ENCODE peak calls at places on chromosomes 6 and 20, in seven cellular contexts. C is A549, B is right cardiac atrium, W is right lobe of liver, G is heart left ventricle, D is PC-3, M is psoas muscle. Y is an unnamed sample. For H3K4me1, the result is how much of the 10 kb centered on the place peaks cover.

GRCh38 chr6:29791162-29791561 is 36.5 kb upstream of the HLA-G start:
- DNase-seq in M (no peak), D (peak), W (no peak), G (no peak), C (no peak), B (no peak), Y (no peak)

GRCh38 chr6:90695316-90695715 is 108.4 kb upstream of the MAP3K7 start:
- DNase-seq in G (no peak), C (no peak), B (no peak), W (no peak), M (no peak), D (no peak), Y (no peak)

GRCh38 chr6:41723178-41723935 is 12.1 kb downstream of the TFEB start:
- DNase-seq in C (peak), M (peak), D (peak), W (peak), B (peak), G (peak), Y (peak)

GRCh38 chr20:57770852-57771746 is 61.3 kb upstream of the PMEPA1 start:
- DNase-seq in B (no peak), D (no peak), M (no peak), W (no peak), C (no peak), G (no peak), Y (no peak)

GRCh38 chr20:4820833-4821518 is 99.3 kb downstream of the PRND start:
- DNase-seq in W (no peak), G (no peak), M (no peak), B (no peak), D (peak), C (peak), Y (no peak)

GRCh38 chr6:105892577-105893262 is 193.4 kb upstream of the PRDM1 start:
- DNase-seq in C (no peak), W (no peak), D (no peak), B (no peak), M (no peak), G (no peak), Y (no peak)

GRCh38 chr6:33314943-33315752 is 1.3 kb upstream of the TAPBP start:
- DNase-seq in G (peak), B (peak), M (peak), W (peak), C (peak), D (peak), Y (peak)

GRCh38 chr20:24633026-24633425 is 163.6 kb downstream of the SYNDIG1 start:
- DNase-seq in G (no peak), D (no peak), W (no peak), M (no peak), B (no peak), C (no peak), Y (no peak)

GRCh38 chr6:163415620-163416379 is 1.3 kb downstream of the QKI start:
- DNase-seq in B (peak), C (peak), W (peak), M (peak), D (peak), G (peak), Y (peak)

GRCh38 chr6:155267411-155267810 is 3.6 kb downstream of the CLDN20 start:
- DNase-seq in M (no peak), G (no peak), B (no peak), W (no peak), C (no peak), D (no peak), Y (no peak)

GRCh38 chr20:909641-910040 is 6.5 kb downstream of the ANGPT4 start:
- DNase-seq in G (no peak), D (no peak), W (peak), M (no peak), C (no peak), B (no peak), Y (no peak)

GRCh38 chr6:12538881-12539357 is 177.6 kb upstream of the PHACTR1 start:
- DNase-seq in G (no peak), B (peak), W (peak), D (no peak), M (no peak), C (no peak), Y (peak)

GRCh38 chr6:93822434-93823265 is 403.3 kb upstream of the EPHA7 start:
- DNase-seq in C (no peak), W (no peak), D (no peak), M (no peak), G (no peak), B (no peak), Y (no peak)

GRCh38 chr6:41560440-41561192 is 14.4 kb downstream of the FOXP4 start:
- DNase-seq in W (peak), B (peak), D (no peak), M (peak), G (peak), C (no peak), Y (peak)

GRCh38 chr6:120648713-120649112 is 685.6 kb downstream of the TBC1D32 start:
- DNase-seq in W (no peak), B (no peak), C (no peak), M (no peak), D (peak), G (no peak), Y (no peak)

GRCh38 chr6:97049254-97050004 is 124.9 kb downstream of the KLHL32 start:
- DNase-seq in G (no peak), D (no peak), C (no peak), M (no peak), W (no peak), B (no peak), Y (no peak)

GRCh38 chr20:64244281-64244805 is 11.2 kb upstream of the PCMTD2 start:
- DNase-seq in C (no peak), M (no peak), W (peak), D (no peak), B (no peak), G (no peak), Y (no peak)

GRCh38 chr20:31573555-31574295 is 31.4 kb upstream of the ID1 start:
- DNase-seq in D (peak), C (no peak), B (no peak), G (no peak), M (no peak), W (no peak), Y (no peak)

GRCh38 chr6:166497087-166497899 is 89.2 kb downstream of the RAMACL start:
- DNase-seq in D (no peak), C (no peak), G (no peak), W (no peak), M (no peak), B (no peak), Y (no peak)

GRCh38 chr6:113755449-113756289 is 101.5 kb upstream of the MARCKS start:
- DNase-seq in C (no peak), B (no peak), G (no peak), M (no peak), D (no peak), W (no peak), Y (no peak)

GRCh38 chr20:46209930-46210671 is 92.0 kb downstream of the CD40 start:
- DNase-seq in D (no peak), C (no peak), B (no peak), W (no peak), M (no peak), G (no peak), Y (no peak)

GRCh38 chr20:3229798-3230197 is 9.2 kb downstream of the SLC4A11 start:
- DNase-seq in D (no peak), B (no peak), G (no peak), M (no peak), C (no peak), W (no peak), Y (no peak)

GRCh38 chr6:105550961-105551625 is 148.2 kb upstream of the PREP start:
- DNase-seq in M (no peak), W (no peak), G (no peak), B (no peak), D (no peak), C (no peak), Y (no peak)

GRCh38 chr20:34976286-34976685 is 20.6 kb downstream of the MYH7B start:
- DNase-seq in C (no peak), D (no peak), W (peak), B (peak), G (no peak), M (no peak), Y (no peak)

GRCh38 chr20:44400671-44401051 is 45.2 kb downstream of the HNF4A start:
- DNase-seq in C (no peak), G (peak), M (no peak), B (no peak), W (no peak), D (no peak), Y (no peak)

GRCh38 chr6:82113231-82113630 is 134.3 kb downstream of the IBTK start:
- DNase-seq in C (no peak), G (no peak), B (no peak), D (no peak), W (no peak), M (no peak), Y (no peak)

GRCh38 chr20:23047001-23047737 is 2.3 kb downstream of the THBD start:
- DNase-seq in B (no peak), G (no peak), C (no peak), W (no peak), M (no peak), D (peak), Y (no peak)

GRCh38 chr6:2866183-2866846 is 24.7 kb upstream of the SERPINB1 start:
- DNase-seq in M (no peak), C (no peak), D (no peak), W (no peak), G (no peak), B (no peak), Y (no peak)
- H3K4me1 ChIP-seq in M (under half), C (under half), D (under half), W (under half), G (under half), B (under half), Y (under half)

DNA sequence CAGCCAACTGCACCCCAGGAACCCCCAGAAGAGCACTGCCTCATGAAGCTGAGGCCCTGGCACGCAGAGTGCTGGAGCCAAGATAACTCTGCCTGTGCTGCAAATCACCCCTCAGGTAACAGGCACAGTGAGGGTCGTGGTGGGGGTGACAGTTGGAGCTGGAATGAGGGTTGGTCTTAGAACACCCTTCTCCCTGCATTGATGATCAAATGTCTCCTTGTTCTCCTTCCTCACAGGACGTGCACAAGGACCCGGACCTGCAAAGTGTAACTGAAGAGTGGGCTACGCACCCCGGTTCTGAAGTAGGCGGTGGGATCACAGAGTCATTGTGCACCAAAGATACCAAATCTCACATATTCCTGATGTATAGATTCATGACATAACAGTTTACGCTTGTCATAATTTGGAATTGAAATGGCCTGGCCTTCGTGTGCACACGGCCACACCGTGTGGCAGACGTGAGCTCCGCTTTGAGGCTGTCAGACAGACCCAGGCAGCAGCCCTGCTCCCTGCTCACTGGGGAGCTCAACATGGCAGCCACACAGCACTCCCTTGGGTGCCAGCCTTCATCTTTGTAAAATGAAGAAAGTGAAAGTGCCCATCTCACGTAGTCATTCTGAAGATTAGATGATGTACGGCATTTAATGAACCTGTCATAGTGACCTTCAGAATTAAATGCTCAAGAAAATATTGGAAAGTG is 8.8 kb downstream of the THBS2 start:
- DNase-seq in D (no peak), G (no peak), M (no peak), B (no peak), C (no peak), W (no peak), Y (no peak)
- H3K4me3 ChIP-seq in D (no peak), G (no peak), M (no peak), B (no peak), C (no peak), W (no peak), Y (no peak)

GRCh38 chr6:107668826-107669474 is 155.2 kb downstream of the SCML4 start:
- DNase-seq in C (no peak), W (no peak), D (no peak), G (no peak), B (no peak), M (no peak), Y (no peak)

GRCh38 chr6:107663308-107663707 is 160.8 kb downstream of the SCML4 start:
- DNase-seq in B (no peak), W (no peak), D (no peak), C (no peak), G (no peak), M (no peak), Y (no peak)

GRCh38 chr6:107667790-107668189 is 156.3 kb downstream of the SCML4 start:
- DNase-seq in M (no peak), C (no peak), B (no peak), G (no peak), D (no peak), W (no peak), Y (no peak)

GRCh38 chr6:107665386-107665785 is 158.7 kb downstream of the SCML4 start:
- DNase-seq in W (no peak), B (no peak), C (no peak), G (no peak), M (no peak), D (peak), Y (no peak)

GRCh38 chr6:107666084-107666981 is 157.8 kb downstream of the SCML4 start:
- DNase-seq in B (no peak), M (peak), G (no peak), W (no peak), D (peak), C (no peak), Y (no peak)
- H3K27ac ChIP-seq in B (peak), M (peak), G (no peak), W (no peak), D (peak), C (no peak), Y (peak)

GRCh38 chr20:47318596-47319516 is 37.6 kb downstream of the ZMYND8 start:
- DNase-seq in M (peak), B (peak), C (peak), G (peak), W (peak), D (peak), Y (peak)
- H3K4me1 ChIP-seq in M (half or more), B (under half), C (half or more), G (half or more), W (under half), D (half or more), Y (half or more)

DNA sequence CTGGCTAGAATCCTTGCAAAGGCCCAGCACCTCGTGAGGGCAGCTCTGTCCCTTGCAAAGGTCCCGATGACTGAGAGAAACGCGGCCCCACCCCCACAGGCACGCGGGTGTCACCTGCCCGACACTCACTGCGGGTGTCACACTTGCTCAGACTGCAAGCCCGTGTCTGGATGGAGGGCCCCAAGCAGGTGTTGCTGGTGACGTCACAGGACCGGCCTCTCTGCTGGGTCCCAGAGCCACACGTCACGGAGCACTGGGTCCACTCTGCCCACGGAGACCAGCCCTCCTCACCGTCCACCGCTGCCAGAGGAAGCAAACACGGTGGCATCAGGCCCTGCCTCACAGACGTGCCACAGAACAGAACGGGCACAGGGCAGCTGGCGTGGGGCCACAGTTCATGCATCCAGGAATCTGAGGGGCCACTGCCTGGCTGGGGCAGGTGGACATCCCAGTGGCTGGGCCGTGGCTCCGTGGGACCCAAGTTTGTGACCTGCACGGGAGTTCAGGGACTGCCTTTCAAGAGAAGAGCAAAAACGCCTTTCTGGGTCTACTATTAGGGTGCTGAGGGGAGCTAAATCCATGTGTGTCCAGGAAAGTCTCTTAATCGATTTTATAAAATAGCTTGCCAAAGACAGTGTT is 16.0 kb downstream of the THBS2 start:
- DNase-seq in W (no peak), D (no peak), M (no peak), B (no peak), C (no peak), G (no peak), Y (no peak)
- H3K4me3 ChIP-seq in W (no peak), D (no peak), M (no peak), B (no peak), C (no peak), G (no peak), Y (no peak)

GRCh38 chr20:50460115-50460607 is 50.0 kb upstream of the PTPN1 start:
- DNase-seq in G (no peak), C (no peak), B (no peak), D (no peak), M (no peak), W (peak), Y (no peak)

GRCh38 chr20:50460608-50461268 is 49.4 kb upstream of the PTPN1 start:
- DNase-seq in W (peak), M (peak), B (peak), G (peak), D (peak), C (peak), Y (peak)

GRCh38 chr20:50464725-50465650 is 45.2 kb upstream of the PTPN1 start:
- DNase-seq in W (no peak), C (no peak), M (no peak), D (no peak), G (no peak), B (no peak), Y (no peak)

GRCh38 chr20:50464026-50464724 is 46.0 kb upstream of the PTPN1 start:
- DNase-seq in M (peak), G (peak), C (peak), D (peak), B (peak), W (no peak), Y (peak)

DNA sequence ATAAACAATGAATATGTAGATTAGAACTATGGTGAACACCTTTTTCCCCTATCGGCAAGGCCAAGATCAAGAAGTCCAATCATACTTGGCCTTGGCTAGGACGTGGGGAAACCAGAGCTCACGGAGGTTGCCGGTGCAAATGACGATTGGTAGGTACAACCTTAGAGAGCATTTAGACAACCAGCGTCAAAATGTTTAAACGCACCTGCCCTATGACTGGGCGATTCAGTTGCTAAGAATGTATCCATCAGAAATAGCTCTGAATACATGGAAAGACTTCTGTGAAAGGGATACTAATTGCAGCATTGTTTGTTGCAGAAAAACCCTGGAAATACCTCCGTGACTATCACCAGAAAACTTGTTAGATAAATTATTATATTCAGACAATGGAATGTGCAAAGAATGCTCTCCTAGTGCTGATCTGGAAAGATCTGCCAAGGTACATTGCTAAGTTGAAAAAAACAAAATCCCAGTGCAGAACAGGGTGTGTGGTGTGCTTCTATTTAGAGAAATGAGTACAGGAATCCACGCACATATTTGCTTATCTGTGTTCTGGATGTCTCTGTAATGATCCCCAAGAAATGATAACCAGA is 48.0 kb upstream of the PTPN1 start:
- DNase-seq in G (no peak), B (no peak), C (no peak), W (no peak), D (no peak), M (no peak), Y (no peak)
- H3K27ac ChIP-seq in G (no peak), B (peak), C (peak), W (no peak), D (no peak), M (peak), Y (peak)

DNA sequence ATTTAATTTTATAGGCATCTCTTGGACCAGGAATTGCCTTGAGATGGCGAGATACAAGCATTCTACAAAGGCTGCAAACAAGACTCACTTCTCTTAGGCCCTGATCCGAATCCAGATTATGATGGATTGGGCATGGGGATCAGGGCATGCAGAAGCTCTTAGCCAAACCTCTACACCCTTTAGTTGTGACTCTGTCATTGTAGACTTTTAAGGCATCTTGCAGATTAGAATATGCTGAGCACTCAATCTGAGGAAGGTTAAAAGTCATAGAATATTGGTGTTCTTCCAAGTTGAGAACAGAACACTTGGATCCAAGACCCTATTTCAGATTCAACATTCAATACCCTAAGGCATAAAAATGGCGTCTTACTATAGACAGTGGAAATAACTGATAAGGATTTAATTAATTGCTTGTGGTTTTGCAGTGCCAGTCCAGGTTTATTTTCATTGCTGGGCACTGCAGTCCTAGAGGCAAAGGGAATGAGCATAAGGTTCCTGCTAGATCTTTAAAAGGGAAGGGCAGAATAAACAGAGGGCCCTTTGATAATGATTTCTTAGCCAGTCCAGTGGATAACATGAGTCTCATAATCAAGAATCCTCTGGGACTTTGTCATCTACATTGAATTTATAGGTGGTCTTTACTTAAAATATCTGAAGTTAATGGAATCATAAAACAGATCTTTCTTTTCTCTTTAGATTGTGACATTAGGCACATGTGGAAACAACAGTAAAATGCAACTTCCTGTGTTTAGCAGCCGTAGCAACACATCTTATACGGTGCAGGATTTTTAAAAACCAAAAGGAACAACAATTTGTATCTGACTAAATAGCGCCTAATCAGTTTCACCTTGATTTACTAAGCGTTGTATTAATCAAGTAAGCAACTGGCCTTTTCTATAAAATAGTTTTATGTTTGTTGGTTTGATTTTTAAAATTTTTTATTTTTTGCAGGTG is 17.6 kb downstream of the PHACTR2 start:
- DNase-seq in W (no peak), M (no peak), B (no peak), C (no peak), G (no peak), D (no peak), Y (no peak)
- H3K4me1 ChIP-seq in W (under half), M (half or more), B (under half), C (under half), G (under half), D (under half), Y (half or more)